ENCODE peak calls at places on chromosomes 11 and 22, in six cellular contexts. E is HAP-1; P is activated CD4-positive, CD25-positive, alpha-beta regulatory T cell treated with anti-CD3 and anti-CD28 coated beads, Interleukin-2, amount 50 U/mL, for 16 hours; M is astrocyte of the spinal cord; V is LHCN-M2; S is right lobe of liver. C is an unnamed sample.

GRCh38 chr11:49302360-49302759 is 94.0 kb upstream of the FOLH1 start:
- DNase-seq in E (no peak), P (no peak), M (no peak), V (no peak), S (no peak), C (no peak)

GRCh38 chr11:7487360-7487759 is 2.1 kb downstream of the OLFML1 start:
- DNase-seq in E (no peak), P (no peak), M (no peak), V (no peak), S (no peak), C (no peak)

GRCh38 chr11:39992550-39992949 is 1466.9 kb downstream of the LRRC4C start:
- DNase-seq in E (no peak), P (no peak), M (no peak), V (no peak), S (no peak), C (no peak)

GRCh38 chr22:44128961-44129613 is 51.6 kb upstream of the PARVG start:
- DNase-seq in E (no peak), P (no peak), M (no peak), V (no peak), S (no peak), C (no peak)

GRCh38 chr11:9955387-9955786 is 291.5 kb downstream of the SWAP70 start:
- DNase-seq in E (no peak), P (no peak), M (no peak), V (no peak), S (no peak), C (no peak)

GRCh38 chr11:131572423-131572822 is 202.0 kb downstream of the NTM start:
- DNase-seq in E (no peak), P (no peak), M (no peak), V (no peak), S (no peak), C (no peak)

GRCh38 chr11:75474878-75475766 is 42.1 kb upstream of the KLHL35 start:
- DNase-seq in E (peak; percentile 65), P (no peak), M (peak; percentile 29), V (no peak), S (peak; percentile 29), C (peak; percentile 52)

GRCh38 chr22:19886605-19887250 is 32.1 kb upstream of the GNB1L start:
- DNase-seq in E (no peak), P (no peak), M (peak; percentile 32), V (no peak), S (peak; percentile 60), C (no peak)

GRCh38 chr11:134529212-134530096 is 117.4 kb upstream of the B3GAT1 start:
- DNase-seq in E (no peak), P (no peak), M (no peak), V (no peak), S (no peak), C (no peak)

GRCh38 chr22:17272511-17272991 is 53.3 kb upstream of the ADA2 start:
- DNase-seq in E (peak; percentile 17), P (no peak), M (no peak), V (no peak), S (peak; percentile 40), C (no peak)

GRCh38 chr22:27046603-27047002 is 389.2 kb downstream of the MIAT start:
- DNase-seq in E (no peak), P (no peak), M (no peak), V (no peak), S (no peak), C (no peak)

GRCh38 chr11:1353383-1354124 is 36.2 kb upstream of the BRSK2 start:
- DNase-seq in E (no peak), P (no peak), M (no peak), V (no peak), S (no peak), C (no peak)

GRCh38 chr22:32413715-32414114 is 1.7 kb upstream of the RTCB start:
- DNase-seq in E (no peak), P (no peak), M (peak; percentile 33), V (peak; percentile 16), S (no peak), C (no peak)

C was measured in iPS DF 19.7.